ENCODE peak calls at places on chromosome 11, in six cellular contexts. R is CD4-positive, CD25-positive, alpha-beta regulatory T cell; Z is upper lobe of right lung; A is neural progenitor cell; E is neuronal stem cell; K is H7. B is an unnamed sample. For H3K27me3, the result is how much of the 10 kb centered on the place peaks cover.

GRCh38 chr11:117839234-117839882 is 14.8 kb upstream of the FXYD2 start:
- DNase-seq in R (no peak), K (no peak), E (no peak), Z (peak), A (no peak), B (no peak)

GRCh38 chr11:87597696-87598095 is 560.0 kb downstream of the TMEM135 start:
- DNase-seq in K (no peak), R (no peak), Z (no peak), E (no peak), A (no peak), B (no peak)

GRCh38 chr11:77672276-77672675 is 34.7 kb upstream of the CLNS1A start:
- DNase-seq in K (no peak), R (no peak), E (no peak), Z (no peak), A (no peak), B (peak)

GRCh38 chr11:28090052-28090749 is 17.8 kb downstream of the KIF18A start:
- DNase-seq in A (no peak), E (no peak), K (no peak), R (no peak), Z (no peak), B (no peak)

GRCh38 chr11:8081591-8082021 is 595 bp downstream of the TUB start:
- DNase-seq in Z (no peak), A (peak), E (no peak), R (no peak), K (no peak), B (peak)

GRCh38 chr11:83816572-83817187 is 530.5 kb upstream of the CCDC90B start:
- DNase-seq in Z (no peak), R (no peak), K (no peak), E (peak), A (peak), B (no peak)

GRCh38 chr11:44138286-44138685 is 42.8 kb downstream of the EXT2 start:
- DNase-seq in A (no peak), E (no peak), K (no peak), R (no peak), Z (no peak), B (no peak)

GRCh38 chr11:101686514-101686913 is 102.7 kb upstream of the TRPC6 start:
- DNase-seq in Z (no peak), E (no peak), A (no peak), R (no peak), K (no peak), B (peak)

GRCh38 chr11:130906616-130907015 is 9.7 kb downstream of the SNX19 start:
- DNase-seq in Z (no peak), E (no peak), A (no peak), K (no peak), R (no peak), B (no peak)

GRCh38 chr11:41306435-41306834 is 153.0 kb downstream of the LRRC4C start:
- DNase-seq in Z (no peak), K (no peak), E (no peak), A (no peak), R (no peak), B (no peak)

GRCh38 chr11:102111787-102112653 is 1.8 kb downstream of the YAP1 start:
- DNase-seq in Z (no peak), E (no peak), A (peak), K (no peak), R (no peak), B (peak)

GRCh38 chr11:128054323-128054910 is 532.9 kb downstream of the ETS1 start:
- DNase-seq in R (no peak), E (no peak), K (no peak), Z (no peak), A (no peak), B (peak)

GRCh38 chr11:111301004-111301839 is 2.9 kb downstream of the POU2AF3 start:
- DNase-seq in A (no peak), R (no peak), E (no peak), K (no peak), Z (no peak), B (no peak)
- H3K27me3 ChIP-seq in A (half or more), R (under half), E (under half), K (under half), Z (under half), B (under half)

DNA sequence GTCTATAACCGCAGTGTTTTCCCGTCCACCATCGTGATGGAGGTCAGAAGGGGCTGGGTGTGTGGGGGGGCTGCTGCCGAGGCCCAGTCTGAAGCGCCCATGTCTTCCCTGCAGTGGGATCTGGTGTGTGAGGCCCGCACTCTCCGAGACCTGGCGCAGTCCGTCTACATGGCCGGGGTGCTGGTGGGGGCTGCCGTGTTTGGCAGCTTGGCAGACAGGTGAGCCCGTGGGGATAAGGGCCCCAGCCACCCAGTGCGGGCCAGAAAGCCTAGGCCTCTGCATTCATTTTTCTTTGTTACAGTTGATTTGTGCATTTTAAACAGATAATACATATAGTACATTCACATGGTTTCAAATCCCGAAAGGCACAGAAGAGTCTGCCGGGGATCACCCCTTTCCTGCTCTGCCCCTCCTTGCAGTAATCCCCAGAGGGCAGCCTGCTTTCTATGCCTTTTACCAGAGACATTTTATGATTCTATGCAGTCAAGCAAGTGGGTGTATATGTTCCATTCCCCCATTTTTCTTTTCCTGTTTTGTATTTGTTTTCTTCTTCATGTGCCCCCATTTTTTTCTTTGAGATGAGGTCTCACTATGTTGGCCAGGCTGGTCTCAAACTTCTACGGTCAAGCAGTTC is 32.6 kb downstream of the CAPN1 start:
- DNase-seq in R (no peak), Z (no peak), E (no peak), A (no peak), K (no peak), B (no peak)
- H3K4me3 ChIP-seq in R (no peak), Z (no peak), E (no peak), A (no peak), K (no peak), B (no peak)

GRCh38 chr11:71153005-71153395 is 99.4 kb downstream of the SHANK2 start:
- DNase-seq in E (no peak), R (no peak), K (peak), Z (peak), A (no peak), B (peak)
- H3K27me3 ChIP-seq in E (under half), R (under half), K (under half), Z (under half), A (under half), B (under half)

GRCh38 chr11:120131941-120132644 is 5.8 kb downstream of the TRIM29 start:
- DNase-seq in K (no peak), R (no peak), E (no peak), A (no peak), Z (peak), B (no peak)
- H3K4me3 ChIP-seq in K (no peak), R (no peak), E (no peak), A (no peak), Z (no peak), B (no peak)

GRCh38 chr11:62981743-62982142 is 3.0 kb downstream of the SLC22A6 start:
- DNase-seq in Z (no peak), E (no peak), A (no peak), R (no peak), K (peak), B (no peak)

GRCh38 chr11:62984451-62984991 is at the start of gene SLC22A6:
- DNase-seq in R (no peak), Z (no peak), E (no peak), A (peak), K (peak), B (no peak)

GRCh38 chr11:62976109-62976508 is 8.7 kb downstream of the SLC22A6 start:
- DNase-seq in Z (no peak), K (peak), E (no peak), A (no peak), R (no peak), B (no peak)

GRCh38 chr11:62983536-62984199 is 1.1 kb downstream of the SLC22A6 start:
- DNase-seq in A (no peak), E (no peak), Z (no peak), K (peak), R (no peak), B (no peak)

DNA sequence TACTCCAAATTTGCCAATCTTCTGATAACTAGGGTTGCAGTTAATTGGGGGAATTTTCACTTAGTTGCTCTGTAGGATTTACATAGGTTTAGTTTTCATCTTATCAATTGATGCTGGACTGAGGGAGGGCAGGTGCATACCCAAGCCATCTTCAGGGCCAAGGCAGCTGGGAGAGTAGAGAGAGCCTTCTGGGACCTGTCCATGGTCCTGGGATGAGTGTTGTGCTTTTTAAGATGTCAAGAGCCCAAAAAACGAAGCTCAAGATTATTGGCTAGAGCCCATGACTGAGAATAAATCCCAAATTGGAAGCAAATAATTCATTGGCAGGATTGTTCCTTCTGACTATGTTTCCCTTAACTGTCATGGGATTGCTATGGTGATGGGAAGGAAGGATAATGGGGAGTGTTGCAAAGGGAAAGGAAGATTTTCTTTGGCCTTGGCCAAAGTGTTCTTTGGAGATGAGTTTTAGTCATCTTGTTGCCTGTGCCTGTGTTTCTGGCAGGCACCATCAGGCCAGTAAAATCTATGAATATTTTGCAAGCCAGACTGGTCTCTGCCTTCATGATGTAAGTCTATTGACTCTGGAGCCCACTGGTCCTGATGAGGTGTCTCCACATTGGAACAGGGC is 4.5 kb downstream of the SLC22A6 start:
- DNase-seq in A (peak), E (peak), Z (no peak), R (no peak), K (peak), B (no peak)
- H3K27me3 ChIP-seq in A (under half), E (under half), Z (under half), R (under half), K (under half), B (under half)

DNA sequence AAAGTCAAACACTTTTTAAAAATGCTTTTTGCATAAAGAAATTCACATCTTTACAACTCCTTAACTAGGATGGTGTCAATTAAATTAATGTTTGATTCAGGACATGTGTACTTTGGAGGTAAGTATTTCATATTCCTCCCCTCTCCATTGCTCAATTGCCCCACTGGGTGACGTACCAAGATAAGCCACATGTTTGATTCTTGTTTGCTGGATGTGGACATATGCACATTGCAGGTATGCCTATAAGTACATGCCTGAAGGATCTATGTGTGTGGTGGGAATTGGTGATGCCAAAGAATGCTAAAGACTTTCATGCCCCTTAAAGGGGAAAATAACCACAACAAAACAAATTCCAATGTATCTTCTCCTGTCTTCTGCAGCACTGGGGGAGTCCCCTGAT is 5.8 kb downstream of the CD44 start:
- DNase-seq in R (no peak), A (no peak), E (no peak), K (no peak), Z (no peak), B (no peak)
- H3K4me3 ChIP-seq in R (peak), A (no peak), E (no peak), K (no peak), Z (no peak), B (peak)

DNA sequence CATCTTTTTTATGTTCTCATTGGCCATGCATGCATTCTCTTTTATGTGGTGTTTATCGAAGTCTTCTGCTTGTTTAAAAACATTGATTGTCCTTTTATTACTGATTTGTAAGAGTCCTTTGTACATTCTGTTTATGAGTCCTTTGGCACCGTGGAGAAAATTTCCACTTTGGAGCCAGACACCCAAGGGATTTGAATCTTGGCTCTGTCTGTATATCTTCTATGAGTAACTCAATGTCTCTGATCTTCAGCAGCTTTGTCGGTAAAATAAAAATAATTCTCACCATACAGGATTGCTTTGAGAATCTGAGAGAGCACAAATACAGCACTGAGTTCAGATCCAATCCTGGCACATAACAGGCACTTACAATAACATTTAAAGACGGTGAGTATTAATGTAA is 12.8 kb upstream of the SORL1 start:
- DNase-seq in E (no peak), Z (no peak), R (no peak), A (no peak), K (no peak), B (no peak)
- H3K27me3 ChIP-seq in E (under half), Z (under half), R (under half), A (under half), K (under half), B (under half)